ENCODE peak calls at places on chromosomes 12 and 14, in eight cellular contexts. Q, N, X, H, R, A, U and J are unnamed samples.

GRCh38 chr12:124457287-124458219 is 109.9 kb downstream of the NCOR2 start:
- DNase-seq in Q (peak), N (peak), X (peak), H (peak), R (peak), A (peak), U (no peak), J (peak)

GRCh38 chr12:46660276-46660675 is 165.5 kb downstream of the SLC38A4 start:
- DNase-seq in Q (no peak), N (no peak), X (no peak), H (no peak), R (no peak), A (no peak), U (no peak), J (no peak)

GRCh38 chr12:57235012-57235727 is 5.7 kb downstream of the SHMT2 start:
- DNase-seq in Q (peak), N (no peak), X (no peak), H (peak), R (no peak), A (no peak), U (peak), J (peak)

GRCh38 chr12:25995906-25996305 is 37.4 kb downstream of the RASSF8 start:
- DNase-seq in Q (no peak), N (no peak), X (no peak), H (no peak), R (no peak), A (no peak), U (no peak), J (no peak)

GRCh38 chr14:90039253-90040010 is 22.4 kb upstream of the KCNK13 start:
- DNase-seq in Q (peak), N (no peak), X (no peak), H (no peak), R (no peak), A (no peak), U (no peak), J (no peak)

GRCh38 chr14:26394114-26394855 is 203.5 kb downstream of the NOVA1 start:
- DNase-seq in Q (no peak), N (peak), X (no peak), H (no peak), R (no peak), A (no peak), U (peak), J (no peak)

GRCh38 chr14:100896369-100897060 is 7.0 kb downstream of the RTL1 start:
- DNase-seq in Q (peak), N (peak), X (no peak), H (no peak), R (peak), A (peak), U (no peak), J (peak)

GRCh38 chr12:115324949-115325638 is 641.1 kb upstream of the TBX3 start:
- DNase-seq in Q (no peak), N (no peak), X (no peak), H (no peak), R (no peak), A (no peak), U (no peak), J (no peak)

GRCh38 chr14:99936738-99937474 is 128.3 kb upstream of the EVL start:
- DNase-seq in Q (no peak), N (no peak), X (no peak), H (no peak), R (no peak), A (no peak), U (peak), J (no peak)

GRCh38 chr12:107091381-107091780 is 2.0 kb downstream of the CRY1 start:
- DNase-seq in Q (no peak), N (no peak), X (no peak), H (no peak), R (no peak), A (no peak), U (no peak), J (peak)

GRCh38 chr14:47102472-47102871 is 450.9 kb upstream of the RPL10L start:
- DNase-seq in Q (no peak), N (no peak), X (no peak), H (no peak), R (no peak), A (no peak), U (peak), J (no peak)

GRCh38 chr14:34951286-34951685 is 31.5 kb upstream of the SRP54 start:
- DNase-seq in Q (peak), N (no peak), X (no peak), H (no peak), R (no peak), A (no peak), U (no peak), J (no peak)

GRCh38 chr12:105120551-105120950 is 13.0 kb downstream of the WASHC4 start:
- DNase-seq in Q (no peak), N (no peak), X (no peak), H (no peak), R (no peak), A (no peak), U (no peak), J (no peak)

GRCh38 chr14:82192387-82192786 is 658.7 kb upstream of the SEL1L start:
- DNase-seq in Q (no peak), N (no peak), X (no peak), H (no peak), R (no peak), A (no peak), U (no peak), J (no peak)

GRCh38 chr14:65815127-65815526 is 402.6 kb downstream of the FUT8 start:
- DNase-seq in Q (no peak), N (no peak), X (no peak), H (no peak), R (no peak), A (no peak), U (no peak), J (no peak)

GRCh38 chr14:95480109-95480886 is 36.2 kb downstream of the SYNE3 start:
- DNase-seq in Q (peak), N (no peak), X (peak), H (peak), R (no peak), A (peak), U (no peak), J (peak)

GRCh38 chr14:95045255-95045701 is 112.1 kb downstream of the DICER1 start:
- DNase-seq in Q (no peak), N (no peak), X (no peak), H (no peak), R (peak), A (peak), U (no peak), J (peak)

GRCh38 chr12:127558363-127558762 is 708.6 kb upstream of the TMEM132C start:
- DNase-seq in Q (no peak), N (no peak), X (no peak), H (no peak), R (no peak), A (no peak), U (no peak), J (no peak)

GRCh38 chr14:68977137-68977740 is 1.9 kb downstream of the ACTN1 start:
- DNase-seq in Q (peak), N (no peak), X (peak), H (no peak), R (no peak), A (no peak), U (no peak), J (no peak)

GRCh38 chr12:104570174-104570907 is 113.6 kb downstream of the CHST11 start:
- DNase-seq in Q (no peak), N (no peak), X (no peak), H (no peak), R (no peak), A (no peak), U (no peak), J (no peak)

DNA sequence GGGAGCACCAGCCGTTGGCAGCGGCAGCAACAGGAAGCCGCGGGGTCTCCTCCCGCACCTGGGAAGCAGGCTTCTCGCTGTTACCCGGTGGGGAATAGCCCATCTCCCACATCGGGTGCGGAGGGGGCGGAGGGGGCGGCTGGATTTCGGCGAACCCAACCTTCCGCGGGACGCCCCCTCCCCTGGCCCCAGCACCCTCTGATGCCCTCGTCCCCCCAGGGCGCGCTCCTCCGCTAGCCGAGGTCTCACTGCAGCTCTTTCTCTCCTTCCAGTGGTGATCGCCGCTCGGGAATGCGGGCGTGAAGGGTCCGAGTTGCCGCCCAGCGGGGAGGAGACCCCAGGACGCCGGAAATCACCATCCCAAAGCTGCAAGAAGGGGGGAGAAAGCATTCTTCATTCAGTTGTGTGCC is 301 bp downstream of the SAMD4A start:
- DNase-seq in Q (peak), N (peak), X (no peak), H (peak), R (no peak), A (no peak), U (peak), J (peak)
- H3K27ac ChIP-seq in Q (peak), N (peak), X (peak), H (peak), R (peak), A (peak), U (no peak), J (peak)

GRCh38 chr14:51547701-51548100 is 104.0 kb upstream of the FRMD6 start:
- DNase-seq in Q (no peak), N (no peak), X (no peak), H (no peak), R (no peak), A (no peak), U (no peak), J (no peak)
- H3K27ac ChIP-seq in Q (peak), N (no peak), X (no peak), H (no peak), R (no peak), A (peak), U (no peak), J (peak)

DNA sequence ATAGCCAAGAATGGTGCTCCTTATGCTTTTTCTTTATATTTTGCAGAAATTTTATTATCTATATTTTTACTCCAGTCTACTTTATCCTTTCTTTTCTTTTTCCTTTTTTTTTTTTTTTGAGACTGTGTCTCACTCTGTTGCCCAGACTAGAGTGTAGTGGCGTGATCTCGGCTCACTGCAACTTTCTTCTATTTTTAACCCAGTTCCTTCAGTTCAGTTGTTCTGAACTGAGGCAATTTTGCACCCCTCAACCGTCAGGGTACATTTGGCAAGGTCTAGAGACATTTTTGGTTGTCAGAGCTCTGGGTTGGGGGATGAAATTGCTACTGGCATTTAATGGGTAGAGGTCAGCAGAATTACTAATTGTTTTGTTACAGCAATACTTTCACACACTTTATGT is 75.7 kb downstream of the DIP2B start:
- DNase-seq in Q (no peak), N (no peak), X (no peak), H (no peak), R (no peak), A (no peak), U (no peak), J (no peak)
- H3K27ac ChIP-seq in Q (peak), N (peak), X (no peak), H (no peak), R (no peak), A (no peak), U (no peak), J (no peak)

DNA sequence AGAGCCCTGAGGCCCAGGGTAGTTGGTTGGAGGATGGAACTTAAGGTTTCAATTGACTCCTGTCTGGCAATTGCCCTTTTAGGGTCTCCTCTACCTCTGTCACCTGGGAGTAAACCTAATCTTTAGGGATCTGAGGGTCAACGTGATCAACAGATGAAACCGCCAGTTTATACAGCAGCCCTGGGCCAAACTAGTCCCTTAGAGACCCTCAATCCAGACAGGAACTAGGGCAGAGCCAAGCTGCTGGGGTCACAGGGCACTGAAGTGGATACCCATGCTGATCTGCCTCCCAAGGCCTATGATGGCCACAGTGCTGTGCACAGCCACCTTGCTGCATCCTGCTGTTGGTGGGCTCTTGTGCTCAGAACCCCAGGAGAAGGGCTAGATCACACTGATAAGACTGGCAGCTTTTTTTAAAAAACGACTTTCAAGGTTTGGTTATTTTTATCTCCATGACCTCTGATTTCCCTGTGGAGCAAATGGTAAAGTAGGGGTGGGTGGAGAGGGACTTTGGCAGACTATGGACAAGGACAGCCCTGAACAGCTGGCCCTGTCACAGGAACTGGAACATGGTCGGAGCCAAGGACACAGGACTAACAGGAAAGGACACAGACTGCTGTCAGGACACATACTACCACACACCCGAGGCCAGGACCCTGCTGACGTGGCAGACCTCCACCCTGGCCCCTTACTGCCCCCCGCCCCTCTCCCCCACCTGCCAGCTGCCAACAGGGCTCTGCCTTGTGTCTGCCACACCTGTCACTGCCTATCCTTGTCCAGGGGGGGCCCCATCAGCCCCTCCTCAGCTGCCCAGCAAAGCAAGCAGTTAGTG is 474 bp downstream of the FITM1 start:
- DNase-seq in Q (peak), N (no peak), X (no peak), H (peak), R (no peak), A (no peak), U (no peak), J (peak)
- H3K27ac ChIP-seq in Q (no peak), N (no peak), X (no peak), H (no peak), R (peak), A (peak), U (no peak), J (peak)

DNA sequence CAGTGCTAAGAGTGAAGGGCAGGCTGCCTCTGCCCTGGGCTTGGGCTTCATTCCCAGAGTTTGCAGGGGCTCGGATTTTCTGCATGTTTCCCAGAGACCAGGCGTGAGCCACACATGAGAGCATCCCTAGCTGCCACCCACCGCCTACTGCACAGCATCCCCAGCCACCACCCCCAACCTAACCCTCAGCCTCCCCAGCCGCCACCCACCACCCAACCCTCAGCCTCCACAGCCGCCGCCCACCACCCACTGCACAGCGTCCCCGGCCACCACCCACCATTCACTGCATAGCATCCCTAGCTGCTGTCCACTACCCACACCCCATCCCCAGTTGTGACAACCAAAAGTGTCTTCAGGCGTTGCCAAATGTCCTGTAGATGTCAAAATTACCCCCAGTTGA is 22.6 kb downstream of the FGF6 start:
- DNase-seq in Q (no peak), N (no peak), X (no peak), H (no peak), R (no peak), A (peak), U (no peak), J (no peak)
- H3K27ac ChIP-seq in Q (no peak), N (no peak), X (no peak), H (no peak), R (no peak), A (no peak), U (no peak), J (no peak)